ENCODE peak calls at places on chromosomes 1 and 21, in five cellular contexts. O, R, I, A and X are unnamed samples.

GRCh38 chr1:157580179-157580827 is 17.6 kb downstream of the FCRL4 start:
- DNase-seq in I (no peak), R (peak; percentile 22), A (no peak), O (peak; percentile 43), X (peak; percentile 36)

GRCh38 chr1:224205438-224205840 is 22.4 kb downstream of the DEGS1 start:
- DNase-seq in R (no peak), I (no peak), O (no peak), A (no peak), X (no peak)

GRCh38 chr1:205961970-205962820 is 18.9 kb upstream of the SLC26A9 start:
- DNase-seq in R (no peak), A (no peak), I (no peak), O (no peak), X (no peak)

GRCh38 chr1:69246109-69246508 is 321.6 kb upstream of the LRRC7 start:
- DNase-seq in R (peak; percentile 11), I (no peak), O (no peak), A (no peak), X (no peak)

GRCh38 chr1:3610165-3610822 is 1.0 kb downstream of the MEGF6 start:
- DNase-seq in A (no peak), I (no peak), O (no peak), R (no peak), X (no peak)

GRCh38 chr1:94351441-94351840 is 66.7 kb upstream of the ABCD3 start:
- DNase-seq in I (no peak), O (no peak), R (no peak), A (no peak), X (no peak)

GRCh38 chr1:117092594-117092993 is 29.0 kb downstream of the TRIM45 start:
- DNase-seq in A (no peak), O (no peak), R (no peak), I (no peak), X (no peak)

GRCh38 chr1:91872560-91873081 is 13.3 kb downstream of the TGFBR3 start:
- DNase-seq in A (no peak), R (no peak), O (no peak), I (no peak), X (peak; percentile 47)

GRCh38 chr1:203570805-203571204 is 55.8 kb upstream of the ATP2B4 start:
- DNase-seq in I (no peak), R (no peak), A (no peak), O (no peak), X (no peak)

GRCh38 chr1:117664314-117664713 is 58.5 kb downstream of the TENT5C start:
- DNase-seq in A (no peak), R (no peak), I (no peak), O (no peak), X (peak; percentile 43)

GRCh38 chr1:31010081-31010989 is 55.2 kb downstream of the PUM1 start:
- DNase-seq in R (no peak), O (no peak), A (no peak), I (no peak), X (no peak)

GRCh38 chr1:10614377-10615225 is 139.9 kb downstream of the PEX14 start:
- DNase-seq in O (no peak), A (no peak), I (no peak), R (no peak), X (no peak)

GRCh38 chr1:232574867-232575523 is 54.9 kb downstream of the SIPA1L2 start:
- DNase-seq in O (no peak), R (no peak), I (no peak), A (no peak), X (no peak)

GRCh38 chr1:221631551-221631950 is 110.3 kb downstream of the DUSP10 start:
- DNase-seq in I (no peak), A (no peak), O (no peak), R (no peak), X (no peak)

GRCh38 chr21:37369307-37369854 is 2.8 kb downstream of the DYRK1A start:
- DNase-seq in A (no peak), R (no peak), O (no peak), I (no peak), X (no peak)

GRCh38 chr21:38266732-38267131 is 9.9 kb downstream of the KCNJ15 start:
- DNase-seq in A (no peak), R (no peak), I (no peak), O (no peak), X (no peak)

GRCh38 chr1:29697391-29697780 is 461.1 kb downstream of the PTPRU start:
- DNase-seq in A (no peak), I (no peak), O (no peak), R (no peak), X (no peak)

GRCh38 chr1:8727809-8728213 is 89.6 kb downstream of the RERE start:
- DNase-seq in I (no peak), R (peak; percentile 58), O (no peak), A (no peak), X (no peak)

GRCh38 chr1:65182658-65183268 is 34.8 kb downstream of the AK4 start:
- DNase-seq in O (peak; percentile 63), R (no peak), A (no peak), I (no peak), X (no peak)

GRCh38 chr21:42061195-42061865 is 9.8 kb upstream of the UMODL1 start:
- DNase-seq in I (peak; percentile 23), R (no peak), A (peak; percentile 55), O (no peak), X (no peak)

GRCh38 chr1:52633291-52633754 is 355 bp downstream of the SHISAL2A start:
- DNase-seq in R (no peak), I (no peak), O (no peak), A (peak; percentile 86), X (peak; percentile 29)

GRCh38 chr1:93815738-93816110 is 63.3 kb downstream of the DNTTIP2 start:
- DNase-seq in I (no peak), O (no peak), A (no peak), R (no peak), X (no peak)

GRCh38 chr1:54813479-54814147 is 12.5 kb upstream of the TTC22 start:
- DNase-seq in A (no peak), I (no peak), R (no peak), O (no peak), X (no peak)